ENCODE peak calls at places on chromosomes 12 and 14, in seven cellular contexts. X is Ammon's horn; Q is T-helper 2 cell; L is stimulated activated CD8-positive, alpha-beta memory T cell treated with anti-CD3 and anti-CD28 coated beads, Interleukin-7, amount 100 ng/mL, for 1 hour; U is transverse colon; Y is NCI-H2107; E is Calu3. F is an unnamed sample.

GRCh38 chr12:24034160-24034559 is 84.7 kb upstream of the SOX5 start:
- DNase-seq in X (no peak), Y (no peak), Q (no peak), E (no peak), L (no peak), U (no peak), F (no peak)

GRCh38 chr14:74974364-74975058 is 19.1 kb upstream of the PGF start:
- DNase-seq in E (no peak), X (no peak), L (no peak), Q (no peak), Y (no peak), U (no peak), F (no peak)

GRCh38 chr12:6188954-6189353 is 11.2 kb upstream of the CD9 start:
- DNase-seq in U (no peak), Y (no peak), L (no peak), Q (no peak), X (no peak), E (no peak), F (no peak)

GRCh38 chr12:51323966-51324895 is at the start of gene BIN2:
- DNase-seq in L (peak), Q (peak), E (no peak), X (peak), U (peak), Y (no peak), F (no peak)

GRCh38 chr12:538731-539539 is 79.2 kb downstream of the B4GALNT3 start:
- DNase-seq in L (no peak), U (peak), Y (no peak), E (peak), Q (no peak), X (peak), F (peak)

GRCh38 chr14:20652996-20653975 is 11.8 kb upstream of the OR6S1 start:
- DNase-seq in X (peak), L (no peak), U (no peak), Q (peak), E (peak), Y (no peak), F (no peak)

GRCh38 chr12:103858953-103859601 is 18.0 kb upstream of the NT5DC3 start:
- DNase-seq in Y (no peak), E (peak), X (no peak), Q (no peak), L (no peak), U (peak), F (no peak)

GRCh38 chr12:64181504-64182291 is 40.4 kb downstream of the KICS2 start:
- DNase-seq in U (peak), Q (no peak), Y (no peak), L (no peak), E (peak), X (peak), F (peak)

GRCh38 chr14:24481622-24482324 is 26.3 kb downstream of the CMA1 start:
- DNase-seq in U (peak), Y (no peak), E (peak), X (peak), L (no peak), Q (peak), F (no peak)

GRCh38 chr14:75479770-75480600 is 42.3 kb upstream of the BATF start:
- DNase-seq in Y (no peak), U (no peak), E (no peak), L (no peak), Q (no peak), X (no peak), F (no peak)

GRCh38 chr14:50961606-50962259 is 17.4 kb upstream of the PYGL start:
- DNase-seq in E (peak), L (no peak), Q (no peak), Y (no peak), U (no peak), X (no peak), F (no peak)

GRCh38 chr12:5402536-5402935 is 29.4 kb upstream of the NTF3 start:
- DNase-seq in Q (no peak), X (no peak), E (no peak), U (no peak), Y (no peak), L (no peak), F (no peak)

GRCh38 chr12:61667676-61668075 is 592.5 kb upstream of the USP15 start:
- DNase-seq in Q (no peak), E (no peak), U (no peak), L (no peak), X (no peak), Y (no peak), F (no peak)

GRCh38 chr12:21615441-21615840 is 10.8 kb upstream of the GYS2 start:
- DNase-seq in Q (no peak), X (no peak), U (no peak), E (no peak), Y (no peak), L (no peak), F (no peak)

GRCh38 chr14:100875126-100875525 is 28.4 kb downstream of the RTL1 start:
- DNase-seq in E (no peak), Y (no peak), Q (no peak), X (no peak), U (no peak), L (no peak), F (no peak)

GRCh38 chr14:96084796-96085195 is 45.6 kb downstream of the C14orf132 start:
- DNase-seq in Y (no peak), L (no peak), Q (no peak), U (no peak), E (no peak), X (no peak), F (no peak)

GRCh38 chr12:124515981-124516380 is 51.4 kb downstream of the NCOR2 start:
- DNase-seq in Y (no peak), Q (no peak), E (no peak), L (no peak), U (no peak), X (no peak), F (no peak)

GRCh38 chr14:61750708-61751474 is 11.3 kb upstream of the SNAPC1 start:
- DNase-seq in Q (peak), Y (peak), L (peak), E (peak), U (peak), X (peak), F (peak)

GRCh38 chr12:90645181-90645580 is 309.8 kb downstream of the CCER1 start:
- DNase-seq in L (no peak), X (no peak), U (no peak), Q (no peak), E (no peak), Y (no peak), F (no peak)

GRCh38 chr14:52086755-52087154 is 17.9 kb upstream of the NID2 start:
- DNase-seq in U (no peak), Y (no peak), L (no peak), Q (no peak), X (no peak), E (no peak), F (no peak)

GRCh38 chr14:73452341-73453191 is 5.8 kb downstream of the NUMB start:
- DNase-seq in Q (no peak), L (no peak), X (no peak), E (no peak), Y (no peak), U (no peak), F (no peak)

GRCh38 chr14:50335389-50335788 is 23.3 kb downstream of the DMAC2L start:
- DNase-seq in X (peak), L (no peak), U (peak), Y (peak), E (no peak), Q (no peak), F (peak)

GRCh38 chr12:101749657-101750056 is 10.4 kb upstream of the SYCP3 start:
- DNase-seq in U (no peak), E (no peak), X (no peak), Q (no peak), Y (no peak), L (no peak), F (no peak)

GRCh38 chr14:105069887-105070759 is 4.9 kb upstream of the GPR132 start:
- DNase-seq in L (no peak), Y (no peak), X (peak), U (no peak), Q (no peak), E (no peak), F (no peak)

GRCh38 chr14:34713681-34714319 is 593 bp downstream of the CFL2 start:
- DNase-seq in Y (no peak), U (peak), L (no peak), E (no peak), Q (peak), X (peak), F (no peak)

GRCh38 chr14:104722938-104723650 is 935 bp upstream of the ADSS1 start:
- DNase-seq in L (no peak), X (no peak), U (peak), E (no peak), Y (no peak), Q (no peak), F (no peak)

GRCh38 chr14:24064856-24065255 is 6.5 kb upstream of the CPNE6 start:
- DNase-seq in U (no peak), L (no peak), X (no peak), Y (no peak), Q (no peak), E (no peak), F (no peak)

F was measured in putamen.